ENCODE peak calls at places on chromosomes 2 and 18, in five cellular contexts. G is adrenal gland, F is hepatocyte, I is right atrium auricular region, H is GM23248. T is an unnamed sample.

GRCh38 chr2:132816234-132816633 is 146.2 kb upstream of the LYPD1 start:
- DNase-seq in G (no peak), F (no peak), I (no peak), H (no peak), T (no peak)

GRCh38 chr18:79542876-79543750 is 136.5 kb upstream of the CTDP1 start:
- DNase-seq in G (no peak), F (peak; percentile 46), I (no peak), H (no peak), T (peak; percentile 28)

GRCh38 chr2:16943279-16943958 is 277.8 kb upstream of the CYRIA start:
- DNase-seq in G (no peak), F (no peak), I (no peak), H (no peak), T (no peak)

GRCh38 chr2:131483981-131484505 is 8.1 kb downstream of the TUBA3D start:
- DNase-seq in G (no peak), F (no peak), I (no peak), H (no peak), T (no peak)

GRCh38 chr2:223563462-223563861 is 38.7 kb downstream of the SCG2 start:
- DNase-seq in G (no peak), F (peak; percentile 64), I (no peak), H (peak; percentile 90), T (no peak)

GRCh38 chr2:173021939-173022371 is 53.7 kb upstream of the MAP3K20 start:
- DNase-seq in G (no peak), F (peak; percentile 48), I (no peak), H (peak; percentile 72), T (peak; percentile 57)

GRCh38 chr18:9025104-9025838 is 77.2 kb upstream of the NDUFV2 start:
- DNase-seq in G (no peak), F (peak; percentile 22), I (no peak), H (peak; percentile 83), T (no peak)

GRCh38 chr2:1593371-1594205 is 150.7 kb downstream of the PXDN start:
- DNase-seq in G (no peak), F (peak; percentile 44), I (peak; percentile 80), H (peak; percentile 93), T (peak; percentile 79)

GRCh38 chr2:54459037-54459441 is 2.9 kb downstream of the SPTBN1 start:
- DNase-seq in G (no peak), F (no peak), I (no peak), H (peak; percentile 90), T (no peak)

GRCh38 chr2:152071077-152071476 is 27.8 kb downstream of the CACNB4 start:
- DNase-seq in G (no peak), F (no peak), I (no peak), H (no peak), T (no peak)

GRCh38 chr2:106789185-106789584 is 96.8 kb downstream of the ST6GAL2 start:
- DNase-seq in G (no peak), F (no peak), I (no peak), H (peak; percentile 6), T (no peak)

GRCh38 chr18:79578396-79579260 is 101.0 kb upstream of the CTDP1 start:
- DNase-seq in G (no peak), F (no peak), I (no peak), H (peak; percentile 6), T (peak; percentile 30)

GRCh38 chr2:168529900-168530561 is 74.0 kb downstream of the CERS6 start:
- DNase-seq in G (no peak), F (no peak), I (no peak), H (peak; percentile 16), T (no peak)

GRCh38 chr2:57075226-57075625 is 891.4 kb downstream of the CCDC85A start:
- DNase-seq in G (no peak), F (no peak), I (no peak), H (no peak), T (no peak)

GRCh38 chr2:111119004-111119846 is 1.5 kb upstream of the BCL2L11 start:
- DNase-seq in G (no peak), F (peak; percentile 48), I (peak; percentile 61), H (peak; percentile 24), T (peak; percentile 73)

GRCh38 chr2:40471868-40472267 is 20.0 kb upstream of the SLC8A1 start:
- DNase-seq in G (no peak), F (no peak), I (no peak), H (no peak), T (no peak)

GRCh38 chr2:86808315-86809161 is 17.8 kb upstream of the CD8A start:
- DNase-seq in G (peak; percentile 86), F (peak; percentile 89), I (peak; percentile 91), H (peak; percentile 80), T (peak; percentile 98)

GRCh38 chr2:200380139-200380561 is 73.7 kb downstream of the SPATS2L start:
- DNase-seq in G (no peak), F (no peak), I (no peak), H (no peak), T (no peak)

GRCh38 chr2:230268606-230269222 is 43.2 kb downstream of the SP140 start:
- DNase-seq in G (no peak), F (no peak), I (no peak), H (peak; percentile 2), T (no peak)

GRCh38 chr2:68799138-68799537 is 64.5 kb downstream of the ARHGAP25 start:
- DNase-seq in G (no peak), F (no peak), I (no peak), H (no peak), T (no peak)

GRCh38 chr2:54464334-54464733 is 8.2 kb downstream of the SPTBN1 start:
- DNase-seq in G (no peak), F (no peak), I (no peak), H (no peak), T (no peak)

GRCh38 chr2:176650101-176650500 is 380.9 kb downstream of the MTX2 start:
- DNase-seq in G (no peak), F (no peak), I (no peak), H (no peak), T (no peak)

GRCh38 chr18:45727068-45727467 is 3.1 kb downstream of the SLC14A1 start:
- DNase-seq in G (no peak), F (no peak), I (no peak), H (no peak), T (peak; percentile 32)

GRCh38 chr2:128715360-128715759 is 396.7 kb upstream of the HS6ST1 start:
- DNase-seq in G (no peak), F (no peak), I (peak; percentile 18), H (no peak), T (no peak)

GRCh38 chr2:64203131-64204005 is 59.1 kb upstream of the PELI1 start:
- DNase-seq in G (no peak), F (peak; percentile 65), I (no peak), H (peak; percentile 53), T (no peak)

GRCh38 chr2:36253086-36253485 is 102.5 kb upstream of the CRIM1 start:
- DNase-seq in G (no peak), F (no peak), I (no peak), H (no peak), T (no peak)

GRCh38 chr2:104434363-104434792 is 419.5 kb upstream of the POU3F3 start:
- DNase-seq in G (peak; percentile 16), F (peak; percentile 43), I (no peak), H (peak; percentile 1), T (peak; percentile 84)

GRCh38 chr18:58180172-58180571 is 136.1 kb downstream of the NEDD4L start:
- DNase-seq in G (peak; percentile 39), F (no peak), I (no peak), H (no peak), T (no peak)

GRCh38 chr2:45708501-45708900 is 57.0 kb downstream of the PRKCE start:
- DNase-seq in G (no peak), F (no peak), I (no peak), H (no peak), T (no peak)

DNA sequence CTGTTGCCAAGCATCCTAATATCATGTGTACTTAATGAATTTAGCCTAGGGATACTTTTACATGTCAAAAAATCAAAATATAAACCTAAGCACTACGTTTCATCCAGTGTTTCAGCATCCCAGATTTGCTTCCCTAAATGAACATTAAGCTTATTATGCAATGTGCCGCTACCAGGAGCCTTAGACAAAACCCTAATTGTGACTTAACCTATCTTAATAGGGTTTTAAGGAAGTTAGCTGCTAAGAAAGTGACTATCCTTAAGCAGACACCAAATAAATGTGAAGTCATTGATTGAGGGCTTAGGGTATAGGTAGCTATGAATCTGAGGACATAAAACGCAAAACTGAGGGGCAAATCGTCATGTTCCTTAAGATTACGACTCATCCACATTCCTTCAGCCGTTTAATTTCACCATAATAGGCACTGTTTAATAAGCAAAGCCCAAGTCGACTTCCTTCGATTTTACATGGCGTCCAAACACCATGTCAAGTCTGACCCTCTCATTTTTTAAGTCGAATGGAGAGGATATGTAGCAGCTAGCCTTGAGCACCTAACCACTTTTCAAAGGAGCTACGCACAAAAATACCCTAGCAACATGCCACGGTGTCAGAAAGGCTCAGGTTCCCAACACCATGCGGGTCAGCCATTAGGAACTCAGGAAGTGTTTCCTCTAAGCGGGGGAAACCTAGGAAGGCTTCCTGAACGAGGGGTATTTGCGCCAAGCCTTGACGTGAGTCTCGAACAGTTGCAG is 1.1 kb downstream of the HDLBP start:
- DNase-seq in G (peak; percentile 64), F (no peak), I (no peak), H (peak; percentile 76), T (no peak)
- H3K4me1 ChIP-seq in G (peaks cover 48% of the 10 kb centered on the region), F (peaks cover 31% of the 10 kb centered on the region), I (no peaks in the 10 kb centered on the region), H (peaks cover 54% of the 10 kb centered on the region), T (no peaks in the 10 kb centered on the region)

GRCh38 chr18:63195410-63196159 is 124.0 kb downstream of the BCL2 start:
- DNase-seq in G (no peak), F (no peak), I (no peak), H (no peak), T (no peak)

GRCh38 chr18:63192885-63193349 is 126.7 kb downstream of the BCL2 start:
- DNase-seq in G (no peak), F (no peak), I (no peak), H (no peak), T (no peak)

GRCh38 chr18:63189817-63190216 is 129.8 kb downstream of the BCL2 start:
- DNase-seq in G (no peak), F (no peak), I (no peak), H (no peak), T (no peak)

GRCh38 chr18:63191413-63191812 is 128.2 kb downstream of the BCL2 start:
- DNase-seq in G (no peak), F (no peak), I (no peak), H (no peak), T (no peak)

GRCh38 chr18:63192171-63192884 is 127.2 kb downstream of the BCL2 start:
- DNase-seq in G (no peak), F (no peak), I (no peak), H (no peak), T (no peak)
- H3K9me3 ChIP-seq in G (no peaks in the 10 kb centered on the region), F (no peaks in the 10 kb centered on the region), I (no peaks in the 10 kb centered on the region), H (no peaks in the 10 kb centered on the region), T (no peaks in the 10 kb centered on the region)

GRCh38 chr2:96861074-96861473 is 3.3 kb upstream of the ANKRD39 start:
- DNase-seq in G (no peak), F (no peak), I (no peak), H (no peak), T (peak; percentile 45)

GRCh38 chr2:96866149-96866548 is 3.7 kb downstream of the SEMA4C start:
- DNase-seq in G (no peak), F (no peak), I (no peak), H (no peak), T (no peak)

GRCh38 chr2:96864343-96865091 is 5.4 kb downstream of the SEMA4C start:
- DNase-seq in G (no peak), F (no peak), I (no peak), H (no peak), T (no peak)

GRCh38 chr2:96865654-96866053 is 4.2 kb downstream of the SEMA4C start:
- DNase-seq in G (no peak), F (no peak), I (no peak), H (no peak), T (no peak)

GRCh38 chr2:96863575-96864342 is 5.9 kb upstream of the ANKRD39 start:
- DNase-seq in G (no peak), F (no peak), I (no peak), H (no peak), T (peak; percentile 31)
- H3K4me1 ChIP-seq in G (peaks cover 35% of the 10 kb centered on the region), F (peaks cover 38% of the 10 kb centered on the region), I (no peaks in the 10 kb centered on the region), H (peaks cover 5% of the 10 kb centered on the region), T (peaks cover 5% of the 10 kb centered on the region)

GRCh38 chr2:4909486-4909885 is 782.7 kb upstream of the SOX11 start:
- DNase-seq in G (no peak), F (no peak), I (no peak), H (no peak), T (no peak)
- H3K9me3 ChIP-seq in G (no peaks in the 10 kb centered on the region), F (no peaks in the 10 kb centered on the region), I (no peaks in the 10 kb centered on the region), H (no peaks in the 10 kb centered on the region), T (no peaks in the 10 kb centered on the region)